ENCODE peak calls at places on chromosomes 13 and 19, in five cellular contexts. Q, S, N, G and M are unnamed samples.

GRCh38 chr19:19997656-19998268 is 41.5 kb downstream of the ZNF682 start:
- DNase-seq in Q (no peak), S (peak; percentile 50), N (no peak), G (no peak), M (peak; percentile 38)

GRCh38 chr19:2191456-2191931 is 27.8 kb downstream of the DOT1L start:
- DNase-seq in Q (no peak), S (no peak), N (no peak), G (no peak), M (no peak)

GRCh38 chr19:12581100-12581499 is 29.5 kb downstream of the ZNF490 start:
- DNase-seq in Q (no peak), S (no peak), N (no peak), G (no peak), M (no peak)

GRCh38 chr13:39144941-39145533 is 106.8 kb downstream of the NHLRC3 start:
- DNase-seq in Q (peak; percentile 53), S (peak; percentile 72), N (no peak), G (peak; percentile 78), M (peak; percentile 10)

GRCh38 chr13:109804654-109805053 is 18.3 kb upstream of the IRS2 start:
- DNase-seq in Q (no peak), S (no peak), N (peak; percentile 74), G (no peak), M (no peak)

GRCh38 chr13:75993823-75994222 is 357.7 kb downstream of the LMO7 start:
- DNase-seq in Q (no peak), S (no peak), N (no peak), G (no peak), M (no peak)

GRCh38 chr13:22062478-22063205 is 391.8 kb downstream of the FGF9 start:
- DNase-seq in Q (no peak), S (no peak), N (peak; percentile 70), G (peak; percentile 3), M (peak; percentile 10)

GRCh38 chr13:40668335-40668734 is 1.9 kb upstream of the FOXO1 start:
- DNase-seq in Q (no peak), S (peak; percentile 33), N (peak; percentile 92), G (peak; percentile 27), M (peak; percentile 50)

GRCh38 chr19:39362682-39363657 is 20.7 kb downstream of the SAMD4B start:
- DNase-seq in Q (peak; percentile 62), S (no peak), N (no peak), G (peak; percentile 77), M (no peak)

GRCh38 chr13:45199716-45200115 is 1.1 kb downstream of the KCTD4 start:
- DNase-seq in Q (no peak), S (no peak), N (no peak), G (no peak), M (no peak)

GRCh38 chr13:20387441-20387971 is 138.2 kb downstream of the CRYL1 start:
- DNase-seq in Q (no peak), S (no peak), N (no peak), G (no peak), M (no peak)

GRCh38 chr13:50448535-50448981 is 394.9 kb downstream of the DLEU7 start:
- DNase-seq in Q (no peak), S (no peak), N (no peak), G (no peak), M (no peak)

GRCh38 chr13:110911880-110912279 is 3.0 kb downstream of the ANKRD10 start:
- DNase-seq in Q (no peak), S (no peak), N (no peak), G (no peak), M (no peak)

GRCh38 chr13:96052655-96053002 is 572 bp downstream of the UGGT2 start:
- DNase-seq in Q (no peak), S (no peak), N (no peak), G (peak; percentile 75), M (no peak)

GRCh38 chr13:99316657-99317244 is 9.6 kb upstream of the GPR183 start:
- DNase-seq in Q (no peak), S (no peak), N (no peak), G (no peak), M (no peak)

GRCh38 chr19:37695144-37695899 is 24.2 kb downstream of the ZNF607 start:
- DNase-seq in Q (no peak), S (no peak), N (no peak), G (no peak), M (no peak)

GRCh38 chr13:110010433-110011135 is 224.2 kb upstream of the IRS2 start:
- DNase-seq in Q (no peak), S (no peak), N (no peak), G (peak; percentile 45), M (no peak)

GRCh38 chr13:36673838-36674326 is at the start of gene SERTM1:
- DNase-seq in Q (no peak), S (peak; percentile 33), N (no peak), G (no peak), M (no peak)

DNA sequence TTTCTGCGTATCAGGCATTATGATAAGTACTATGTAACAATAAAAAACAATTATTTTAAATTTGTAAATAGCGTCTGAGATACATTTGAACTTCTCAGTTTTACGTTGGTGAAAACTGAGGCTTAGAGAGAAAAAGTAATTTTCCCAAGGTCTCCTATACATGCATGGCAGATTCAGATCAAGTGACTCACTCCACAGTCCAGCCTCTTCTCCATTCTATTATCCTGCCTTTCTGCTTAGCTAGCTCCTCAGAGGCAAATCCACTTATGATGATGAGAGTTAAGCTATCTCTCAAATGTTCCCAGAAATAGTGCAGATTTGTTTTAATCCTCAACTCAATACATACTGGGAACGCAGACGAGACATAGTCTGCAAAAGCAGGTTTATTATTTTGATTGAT is 764.7 kb upstream of the SLITRK5 start:
- DNase-seq in Q (no peak), S (no peak), N (no peak), G (peak; percentile 23), M (no peak)
- H3K27ac ChIP-seq in Q (no peak overlapping the region), S (no peak overlapping the region), N (no peak overlapping the region), G (no peak overlapping the region), M (no peak overlapping the region)

GRCh38 chr13:31314961-31315360 is 115.2 kb downstream of the B3GLCT start:
- DNase-seq in Q (no peak), S (no peak), N (no peak), G (no peak), M (no peak)
- H3K9me3 ChIP-seq in Q (no peaks in the 10 kb centered on the region), S (no peaks in the 10 kb centered on the region), N (peaks cover 33% of the 10 kb centered on the region), G (no peaks in the 10 kb centered on the region), M (peaks cover 13% of the 10 kb centered on the region)

GRCh38 chr19:4100647-4101495 is 23.1 kb downstream of the MAP2K2 start:
- DNase-seq in Q (no peak), S (no peak), N (no peak), G (no peak), M (no peak)

GRCh38 chr19:4102339-4103072 is 21.4 kb downstream of the MAP2K2 start:
- DNase-seq in Q (no peak), S (no peak), N (no peak), G (no peak), M (no peak)

GRCh38 chr19:4099054-4099764 is 24.7 kb downstream of the MAP2K2 start:
- DNase-seq in Q (peak; percentile 45), S (no peak), N (no peak), G (no peak), M (no peak)

GRCh38 chr19:4103073-4103418 is 20.9 kb downstream of the MAP2K2 start:
- DNase-seq in Q (no peak), S (no peak), N (no peak), G (peak; percentile 29), M (no peak)

DNA sequence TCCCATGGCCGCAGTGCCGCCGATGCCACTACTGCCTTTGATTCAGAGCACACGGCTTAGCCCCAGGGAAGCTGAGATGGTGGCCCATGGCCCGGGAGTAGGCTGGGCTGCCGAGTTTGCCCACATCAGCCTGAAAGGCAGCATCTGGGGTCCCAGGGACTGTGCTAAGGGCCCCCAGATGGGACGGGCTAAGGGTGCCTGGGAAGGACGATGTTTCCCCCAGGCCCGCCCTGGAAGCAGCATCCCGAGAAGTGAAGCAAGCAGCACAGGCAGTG is 22.5 kb downstream of the MAP2K2 start:
- DNase-seq in Q (no peak), S (no peak), N (no peak), G (no peak), M (no peak)
- H3K4me3 ChIP-seq in Q (no peak overlapping the region), S (no peak overlapping the region), N (no peak overlapping the region), G (no peak overlapping the region), M (no peak overlapping the region)

DNA sequence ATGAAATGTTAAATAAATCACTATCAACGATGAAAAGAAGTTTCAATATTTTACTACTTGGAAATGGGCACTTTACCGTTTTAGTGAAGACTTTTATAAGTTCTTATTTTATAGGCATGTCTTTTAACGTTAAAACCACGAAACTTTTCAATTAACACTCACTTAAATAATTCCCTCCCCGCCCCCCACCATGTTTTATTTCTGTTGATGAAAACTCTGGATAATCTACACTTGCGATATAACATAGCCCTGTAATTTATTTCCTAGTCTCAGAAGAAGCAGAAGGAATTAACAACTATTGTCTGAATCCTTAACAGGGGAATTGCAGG is 343 bp upstream of the ZNF285 start:
- DNase-seq in Q (no peak), S (no peak), N (no peak), G (no peak), M (no peak)
- H3K27ac ChIP-seq in Q (no peak overlapping the region), S (no peak overlapping the region), N (peak overlapping the region; percentile 68), G (no peak overlapping the region), M (no peak overlapping the region)

DNA sequence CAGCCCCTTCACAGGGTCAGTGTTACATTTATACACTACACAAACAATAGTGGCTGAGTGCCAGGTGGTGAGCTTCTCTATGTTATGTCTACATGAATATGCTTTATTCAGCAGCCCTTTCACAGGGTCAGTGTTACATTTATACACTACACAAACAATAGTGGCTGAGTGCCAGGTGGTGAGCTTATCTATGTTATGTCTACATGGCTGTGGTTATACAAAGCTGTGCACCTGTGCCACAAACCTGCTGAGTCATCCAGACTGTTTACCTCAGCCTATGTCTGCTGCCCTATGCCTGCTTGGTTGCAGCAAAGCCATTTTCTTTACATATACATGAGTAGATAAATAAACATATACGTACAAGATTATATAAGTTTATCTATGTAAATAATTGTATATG is 76.5 kb downstream of the ZNF726 start:
- DNase-seq in Q (no peak), S (no peak), N (no peak), G (no peak), M (peak; percentile 26)
- H3K9me3 ChIP-seq in Q (no peaks in the 10 kb centered on the region), S (no peaks in the 10 kb centered on the region), N (no peaks in the 10 kb centered on the region), G (no peaks in the 10 kb centered on the region), M (no peaks in the 10 kb centered on the region)

GRCh38 chr19:36113895-36114762 is 546 bp downstream of the POLR2I start:
- DNase-seq in Q (no peak), S (peak; percentile 32), N (no peak), G (peak; percentile 33), M (no peak)
- H3K4me3 ChIP-seq in Q (peak overlapping the region; percentile 88), S (peak overlapping the region; percentile 87), N (peak overlapping the region; percentile 72), G (peak overlapping the region; percentile 71), M (peak overlapping the region; percentile 75)

DNA sequence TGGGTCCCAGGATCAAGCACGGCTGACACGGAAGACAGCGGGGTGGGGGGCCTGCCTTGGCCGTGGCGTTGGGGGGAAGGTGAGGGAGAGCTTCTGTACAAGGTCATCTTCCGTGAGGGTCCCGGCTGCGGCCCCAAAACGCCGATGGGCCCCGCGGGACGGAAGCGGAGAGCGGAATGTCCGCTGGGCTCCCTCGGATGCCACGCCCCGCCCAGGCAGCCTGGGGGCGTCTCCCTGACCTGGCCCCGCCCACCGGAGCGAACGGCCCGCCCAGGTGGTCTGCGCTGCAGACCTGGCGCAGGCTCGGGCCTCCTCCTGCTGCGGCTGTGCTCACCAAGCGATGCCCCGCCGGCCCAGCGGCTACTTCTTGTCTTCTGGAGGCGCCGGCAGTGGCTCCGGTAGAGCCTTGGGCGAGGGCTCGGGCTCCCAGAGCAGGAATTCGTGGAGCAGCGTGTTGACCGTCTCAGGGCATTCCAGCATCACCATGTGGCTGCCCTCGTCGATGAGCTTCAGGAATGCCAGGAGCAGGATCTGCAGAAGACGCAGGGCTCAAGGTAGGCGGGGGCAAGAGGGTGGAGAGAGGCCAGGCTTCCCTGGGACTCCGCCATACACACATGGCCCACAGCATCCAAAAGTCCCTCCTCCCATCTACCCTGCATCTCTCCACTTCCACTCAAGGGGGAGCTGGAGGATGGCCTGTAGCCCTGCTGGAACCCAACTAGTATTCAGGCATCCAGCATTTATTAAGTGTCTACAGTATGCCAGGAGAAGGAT is 10.7 kb downstream of the ABHD8 start:
- DNase-seq in Q (peak; percentile 61), S (peak; percentile 53), N (peak; percentile 92), G (peak; percentile 89), M (peak; percentile 80)
- H3K27ac ChIP-seq in Q (no peak overlapping the region), S (no peak overlapping the region), N (peak overlapping the region; percentile 86), G (peak overlapping the region; percentile 46), M (peak overlapping the region; percentile 20)